ENCODE peak calls at places on chromosome 12, in ten cellular contexts. One of them, this sample, is unnamed.

GRCh38 chr12:33180921-33181320 is 258.7 kb downstream of the SYT10 start:
- DNase-seq in esophagus squamous epithelium: no peak
- DNase-seq in ovary: no peak
- DNase-seq in A549: no peak
- DNase-seq in tibial nerve: no peak
- DNase-seq in AG09309: no peak
- DNase-seq in transverse colon: no peak
- DNase-seq in fibroblast of pulmonary artery: no peak
- DNase-seq in lung: no peak
- DNase-seq in testis: no peak
- DNase-seq in this sample: no peak

GRCh38 chr12:105554223-105554678 is 223.8 kb downstream of the C12orf75 start:
- DNase-seq in esophagus squamous epithelium: no peak
- DNase-seq in ovary: no peak
- DNase-seq in A549: no peak
- DNase-seq in tibial nerve: no peak
- DNase-seq in AG09309: no peak
- DNase-seq in transverse colon: no peak
- DNase-seq in fibroblast of pulmonary artery: no peak
- DNase-seq in lung: no peak
- DNase-seq in testis: no peak
- DNase-seq in this sample: no peak

GRCh38 chr12:124347335-124347734 is 52.4 kb downstream of the RFLNA start:
- DNase-seq in esophagus squamous epithelium: no peak
- DNase-seq in ovary: no peak
- DNase-seq in A549: no peak
- DNase-seq in tibial nerve: no peak
- DNase-seq in AG09309: no peak
- DNase-seq in transverse colon: no peak
- DNase-seq in fibroblast of pulmonary artery: no peak
- DNase-seq in lung: no peak
- DNase-seq in testis: no peak
- DNase-seq in this sample: no peak

GRCh38 chr12:124829008-124829707 is 34.5 kb downstream of the SCARB1 start:
- DNase-seq in esophagus squamous epithelium: no peak
- DNase-seq in ovary: no peak
- DNase-seq in A549: peak; percentile 95
- DNase-seq in tibial nerve: peak; percentile 28
- DNase-seq in AG09309: peak; percentile 76
- DNase-seq in transverse colon: peak; percentile 41
- DNase-seq in fibroblast of pulmonary artery: peak; percentile 82
- DNase-seq in lung: no peak
- DNase-seq in testis: no peak
- DNase-seq in this sample: no peak

GRCh38 chr12:47773062-47773857 is at the start of gene SLC48A1:
- DNase-seq in esophagus squamous epithelium: no peak
- DNase-seq in ovary: peak; percentile 82
- DNase-seq in A549: peak; percentile 72
- DNase-seq in tibial nerve: peak; percentile 43
- DNase-seq in AG09309: no peak
- DNase-seq in transverse colon: peak; percentile 82
- DNase-seq in fibroblast of pulmonary artery: peak; percentile 55
- DNase-seq in lung: peak; percentile 67
- DNase-seq in testis: peak; percentile 79
- DNase-seq in this sample: peak; percentile 75

GRCh38 chr12:44930972-44931600 is 55.0 kb upstream of the NELL2 start:
- DNase-seq in esophagus squamous epithelium: no peak
- DNase-seq in ovary: no peak
- DNase-seq in A549: peak; percentile 53
- DNase-seq in tibial nerve: no peak
- DNase-seq in AG09309: peak; percentile 37
- DNase-seq in transverse colon: no peak
- DNase-seq in fibroblast of pulmonary artery: peak; percentile 82
- DNase-seq in lung: no peak
- DNase-seq in testis: no peak
- DNase-seq in this sample: peak; percentile 36

GRCh38 chr12:121858318-121858661 is 369 bp downstream of the HPD start:
- DNase-seq in esophagus squamous epithelium: no peak
- DNase-seq in ovary: no peak
- DNase-seq in A549: no peak
- DNase-seq in tibial nerve: no peak
- DNase-seq in AG09309: no peak
- DNase-seq in transverse colon: no peak
- DNase-seq in fibroblast of pulmonary artery: no peak
- DNase-seq in lung: no peak
- DNase-seq in testis: no peak
- DNase-seq in this sample: no peak

GRCh38 chr12:27615331-27615891 is 80.8 kb upstream of the REP15 start:
- DNase-seq in esophagus squamous epithelium: no peak
- DNase-seq in ovary: no peak
- DNase-seq in A549: peak; percentile 44
- DNase-seq in tibial nerve: no peak
- DNase-seq in AG09309: peak; percentile 81
- DNase-seq in transverse colon: no peak
- DNase-seq in fibroblast of pulmonary artery: peak; percentile 41
- DNase-seq in lung: no peak
- DNase-seq in testis: no peak
- DNase-seq in this sample: no peak

GRCh38 chr12:104724992-104725585 is 233.0 kb downstream of the SLC41A2 start:
- DNase-seq in esophagus squamous epithelium: no peak
- DNase-seq in ovary: no peak
- DNase-seq in A549: no peak
- DNase-seq in tibial nerve: no peak
- DNase-seq in AG09309: no peak
- DNase-seq in transverse colon: no peak
- DNase-seq in fibroblast of pulmonary artery: no peak
- DNase-seq in lung: no peak
- DNase-seq in testis: no peak
- DNase-seq in this sample: no peak

GRCh38 chr12:132477009-132477702 is 12.8 kb upstream of the FBRSL1 start:
- DNase-seq in esophagus squamous epithelium: no peak
- DNase-seq in ovary: peak; percentile 11
- DNase-seq in A549: no peak
- DNase-seq in tibial nerve: no peak
- DNase-seq in AG09309: no peak
- DNase-seq in transverse colon: no peak
- DNase-seq in fibroblast of pulmonary artery: no peak
- DNase-seq in lung: no peak
- DNase-seq in testis: no peak
- DNase-seq in this sample: peak; percentile 55

GRCh38 chr12:131681257-131681620 is 29.7 kb upstream of the SFSWAP start:
- DNase-seq in esophagus squamous epithelium: no peak
- DNase-seq in ovary: no peak
- DNase-seq in A549: no peak
- DNase-seq in tibial nerve: no peak
- DNase-seq in AG09309: no peak
- DNase-seq in transverse colon: no peak
- DNase-seq in fibroblast of pulmonary artery: no peak
- DNase-seq in lung: no peak
- DNase-seq in testis: no peak
- DNase-seq in this sample: no peak

GRCh38 chr12:132108211-132108832 is 35.8 kb downstream of the DDX51 start:
- DNase-seq in esophagus squamous epithelium: no peak
- DNase-seq in ovary: no peak
- DNase-seq in A549: no peak
- DNase-seq in tibial nerve: no peak
- DNase-seq in AG09309: no peak
- DNase-seq in transverse colon: no peak
- DNase-seq in fibroblast of pulmonary artery: no peak
- DNase-seq in lung: no peak
- DNase-seq in testis: no peak
- DNase-seq in this sample: no peak

GRCh38 chr12:130179191-130179590 is 16.9 kb downstream of the FZD10 start:
- DNase-seq in esophagus squamous epithelium: no peak
- DNase-seq in ovary: no peak
- DNase-seq in A549: no peak
- DNase-seq in tibial nerve: no peak
- DNase-seq in AG09309: no peak
- DNase-seq in transverse colon: no peak
- DNase-seq in fibroblast of pulmonary artery: no peak
- DNase-seq in lung: no peak
- DNase-seq in testis: no peak
- DNase-seq in this sample: no peak

GRCh38 chr12:85057370-85057963 is 21.3 kb downstream of the LRRIQ1 start:
- DNase-seq in esophagus squamous epithelium: no peak
- DNase-seq in ovary: no peak
- DNase-seq in A549: peak; percentile 68
- DNase-seq in tibial nerve: peak; percentile 55
- DNase-seq in AG09309: no peak
- DNase-seq in transverse colon: peak; percentile 15
- DNase-seq in fibroblast of pulmonary artery: peak; percentile 67
- DNase-seq in lung: no peak
- DNase-seq in testis: peak; percentile 39
- DNase-seq in this sample: peak; percentile 62

DNA sequence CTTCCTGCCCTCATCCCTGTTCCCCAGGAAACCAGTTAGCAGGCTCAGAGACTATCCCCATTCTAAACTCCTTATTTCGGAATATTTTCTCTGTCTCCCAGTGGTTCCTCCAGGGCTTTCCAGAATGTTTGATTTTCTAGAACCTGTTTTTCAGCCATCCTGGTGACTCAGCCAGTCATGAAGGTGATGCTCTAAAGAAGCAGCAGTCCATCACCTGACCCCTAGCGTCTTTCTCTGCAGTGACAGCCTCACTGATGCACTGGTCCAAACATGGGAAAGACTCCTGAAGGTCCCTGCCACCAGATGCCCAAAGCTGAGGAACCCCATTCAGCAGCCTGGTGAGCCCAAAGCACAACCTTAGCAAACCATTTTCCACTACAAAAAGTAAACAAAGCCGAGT is 212.6 kb downstream of the PHETA1 start:
- DNase-seq in esophagus squamous epithelium: no peak
- DNase-seq in ovary: no peak
- DNase-seq in A549: peak; percentile 32
- DNase-seq in tibial nerve: no peak
- DNase-seq in AG09309: no peak
- DNase-seq in transverse colon: no peak
- DNase-seq in fibroblast of pulmonary artery: no peak
- DNase-seq in lung: no peak
- DNase-seq in testis: no peak
- DNase-seq in this sample: no peak
- TF ChIP-seq CTCF in esophagus squamous epithelium: no peak
- TF ChIP-seq CTCF in ovary: no peak
- TF ChIP-seq CTCF in A549: peak; percentile 16
- TF ChIP-seq CTCF in tibial nerve: no peak
- TF ChIP-seq CTCF in AG09309: no peak
- TF ChIP-seq CTCF in transverse colon: no peak
- TF ChIP-seq CTCF in fibroblast of pulmonary artery: no peak
- TF ChIP-seq CTCF in lung: no peak
- TF ChIP-seq CTCF in testis: no peak
- TF ChIP-seq CTCF in this sample: no peak

DNA sequence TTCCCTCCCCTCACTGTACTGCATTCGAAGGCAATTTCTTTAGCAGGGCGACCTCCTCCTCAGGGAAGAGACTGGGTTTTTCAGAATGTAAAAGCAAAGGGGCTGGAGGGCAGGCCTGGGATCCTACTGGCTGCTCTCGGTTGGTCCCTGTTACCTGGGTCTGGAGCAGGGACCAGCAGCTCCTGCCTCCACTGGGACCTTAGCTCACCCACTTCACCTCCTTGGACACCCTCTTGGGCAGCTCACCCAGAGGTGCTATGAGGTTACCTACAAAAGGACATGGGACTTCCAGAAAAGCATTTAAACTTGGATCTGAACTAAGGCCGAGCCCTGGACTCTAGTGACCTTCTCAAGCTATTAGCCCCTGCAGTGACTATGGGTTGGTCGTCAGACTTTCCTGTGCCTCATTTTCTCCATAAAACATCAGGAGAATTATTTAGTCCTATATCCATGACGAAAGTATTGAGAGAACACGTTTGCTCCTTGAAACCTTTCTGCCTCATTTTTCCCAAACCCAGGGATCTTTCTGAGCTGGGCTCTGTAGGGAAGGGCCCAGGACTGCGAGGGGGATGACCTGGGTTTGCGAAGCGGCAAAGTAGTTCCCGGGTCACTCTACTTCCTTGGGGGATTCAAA is 65.0 kb downstream of the FBXL14 start:
- DNase-seq in esophagus squamous epithelium: no peak
- DNase-seq in ovary: no peak
- DNase-seq in A549: no peak
- DNase-seq in tibial nerve: no peak
- DNase-seq in AG09309: no peak
- DNase-seq in transverse colon: no peak
- DNase-seq in fibroblast of pulmonary artery: no peak
- DNase-seq in lung: no peak
- DNase-seq in testis: no peak
- DNase-seq in this sample: no peak
- H3K4me3 ChIP-seq in esophagus squamous epithelium: peak overlapping the region; percentile 70
- H3K4me3 ChIP-seq in ovary: peak overlapping the region; percentile 38
- H3K4me3 ChIP-seq in A549: no peak overlapping the region
- H3K4me3 ChIP-seq in tibial nerve: no peak overlapping the region
- H3K4me3 ChIP-seq in AG09309: peak overlapping the region; percentile 41
- H3K4me3 ChIP-seq in transverse colon: peak overlapping the region; percentile 59
- H3K4me3 ChIP-seq in fibroblast of pulmonary artery: no peak overlapping the region
- H3K4me3 ChIP-seq in lung: no peak overlapping the region
- H3K4me3 ChIP-seq in testis: peak overlapping the region; percentile 52
- H3K4me3 ChIP-seq in this sample: peak overlapping the region; percentile 28

DNA sequence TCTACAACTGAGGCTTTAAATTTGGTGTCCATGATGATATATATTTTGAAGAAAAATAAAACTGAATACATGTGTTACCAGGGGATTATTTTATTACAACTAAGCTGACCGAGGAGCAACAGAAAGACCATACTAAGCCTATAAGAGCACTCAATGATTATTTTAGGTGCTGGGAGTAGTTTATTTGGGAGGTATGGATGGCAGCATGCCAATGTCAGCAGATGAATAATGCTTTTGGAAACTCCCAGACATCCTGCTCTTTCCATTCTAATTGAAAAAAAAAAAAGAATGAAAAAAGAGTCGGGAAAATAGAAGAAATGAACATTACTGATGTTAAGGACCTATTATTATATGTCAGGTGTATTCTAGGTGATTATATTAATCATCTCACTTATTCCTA is 441.2 kb downstream of the BTG1 start:
- DNase-seq in esophagus squamous epithelium: no peak
- DNase-seq in ovary: no peak
- DNase-seq in A549: peak; percentile 17
- DNase-seq in tibial nerve: no peak
- DNase-seq in AG09309: no peak
- DNase-seq in transverse colon: no peak
- DNase-seq in fibroblast of pulmonary artery: peak; percentile 78
- DNase-seq in lung: no peak
- DNase-seq in testis: no peak
- DNase-seq in this sample: no peak
- TF ChIP-seq CTCF in esophagus squamous epithelium: no peak
- TF ChIP-seq CTCF in ovary: no peak
- TF ChIP-seq CTCF in A549: no peak
- TF ChIP-seq CTCF in tibial nerve: no peak
- TF ChIP-seq CTCF in AG09309: no peak
- TF ChIP-seq CTCF in transverse colon: no peak
- TF ChIP-seq CTCF in fibroblast of pulmonary artery: no peak
- TF ChIP-seq CTCF in lung: no peak
- TF ChIP-seq CTCF in testis: no peak
- TF ChIP-seq CTCF in this sample: no peak

GRCh38 chr12:40229690-40230651 is 5.2 kb downstream of the LRRK2 start:
- DNase-seq in esophagus squamous epithelium: no peak
- DNase-seq in ovary: no peak
- DNase-seq in A549: no peak
- DNase-seq in tibial nerve: no peak
- DNase-seq in AG09309: no peak
- DNase-seq in transverse colon: no peak
- DNase-seq in fibroblast of pulmonary artery: no peak
- DNase-seq in lung: no peak
- DNase-seq in testis: no peak
- DNase-seq in this sample: no peak
- H3K4me3 ChIP-seq in esophagus squamous epithelium: no peak overlapping the region
- H3K4me3 ChIP-seq in ovary: no peak overlapping the region
- H3K4me3 ChIP-seq in A549: no peak overlapping the region
- H3K4me3 ChIP-seq in tibial nerve: no peak overlapping the region
- H3K4me3 ChIP-seq in AG09309: no peak overlapping the region
- H3K4me3 ChIP-seq in transverse colon: no peak overlapping the region
- H3K4me3 ChIP-seq in fibroblast of pulmonary artery: no peak overlapping the region
- H3K4me3 ChIP-seq in lung: no peak overlapping the region
- H3K4me3 ChIP-seq in testis: no peak overlapping the region
- H3K4me3 ChIP-seq in this sample: no peak overlapping the region

This sample was measured in GM12865.